ENCODE peak calls at places on chromosome 9, in eight cellular contexts. F is cardiac fibroblast, Z is lower leg skin, B is endothelial cell, D is heart right ventricle, O is ascending aorta, R is mammary epithelial cell, H is fibroblast of the aortic adventitia. P is an unnamed sample.

GRCh38 chr9:72533322-72533721 is 11.9 kb downstream of the TMC1 start:
- DNase-seq in F (no peak), Z (no peak), B (no peak), D (no peak), O (no peak), R (peak), H (peak), P (no peak)

GRCh38 chr9:87016681-87017080 is 69.4 kb upstream of the GAS1 start:
- DNase-seq in F (no peak), Z (no peak), B (no peak), D (no peak), O (no peak), R (no peak), H (peak), P (no peak)

GRCh38 chr9:71710856-71711255 is 57.5 kb downstream of the CEMIP2 start:
- DNase-seq in F (no peak), Z (no peak), B (no peak), D (no peak), O (no peak), R (peak), H (no peak), P (no peak)

GRCh38 chr9:135147473-135147805 is 60.0 kb downstream of the OLFM1 start:
- DNase-seq in F (no peak), Z (no peak), B (no peak), D (no peak), O (no peak), R (no peak), H (no peak), P (no peak)

GRCh38 chr9:110952018-110952864 is 86.0 kb downstream of the LPAR1 start:
- DNase-seq in F (no peak), Z (no peak), B (no peak), D (no peak), O (no peak), R (no peak), H (no peak), P (no peak)

GRCh38 chr9:90449213-90449925 is 193.3 kb downstream of the DIRAS2 start:
- DNase-seq in F (no peak), Z (no peak), B (no peak), D (no peak), O (no peak), R (no peak), H (no peak), P (no peak)

GRCh38 chr9:126715382-126715781 is 89.5 kb upstream of the ZBTB43 start:
- DNase-seq in F (no peak), Z (no peak), B (no peak), D (no peak), O (no peak), R (no peak), H (no peak), P (no peak)

GRCh38 chr9:33445389-33445881 is 2.0 kb downstream of the AQP3 start:
- DNase-seq in F (no peak), Z (no peak), B (no peak), D (no peak), O (no peak), R (no peak), H (no peak), P (peak)

GRCh38 chr9:5524090-5524489 is 13.8 kb downstream of the PDCD1LG2 start:
- DNase-seq in F (no peak), Z (no peak), B (no peak), D (no peak), O (no peak), R (no peak), H (no peak), P (no peak)

GRCh38 chr9:121770415-121771273 is 119.2 kb downstream of the DAB2IP start:
- DNase-seq in F (peak), Z (no peak), B (no peak), D (peak), O (no peak), R (no peak), H (peak), P (no peak)

GRCh38 chr9:27564031-27564430 is 9.2 kb downstream of the C9orf72 start:
- DNase-seq in F (no peak), Z (no peak), B (no peak), D (no peak), O (no peak), R (no peak), H (no peak), P (no peak)

GRCh38 chr9:97425336-97425991 is 13.6 kb downstream of the TDRD7 start:
- DNase-seq in F (no peak), Z (no peak), B (no peak), D (no peak), O (no peak), R (no peak), H (no peak), P (no peak)

GRCh38 chr9:83304686-83305085 is 233.5 kb downstream of the FRMD3 start:
- DNase-seq in F (peak), Z (peak), B (no peak), D (peak), O (peak), R (no peak), H (peak), P (no peak)

GRCh38 chr9:117671468-117671867 is 32.7 kb upstream of the TLR4 start:
- DNase-seq in F (no peak), Z (no peak), B (no peak), D (no peak), O (no peak), R (peak), H (no peak), P (no peak)

GRCh38 chr9:120402741-120403542 is 177.0 kb downstream of the CDK5RAP2 start:
- DNase-seq in F (peak), Z (no peak), B (no peak), D (no peak), O (peak), R (peak), H (peak), P (no peak)
- TF ChIP-seq CTCF in F (no peak), Z (no peak), B (no peak), D (no peak), O (no peak), R (no peak), H (no peak), P (no peak)

DNA sequence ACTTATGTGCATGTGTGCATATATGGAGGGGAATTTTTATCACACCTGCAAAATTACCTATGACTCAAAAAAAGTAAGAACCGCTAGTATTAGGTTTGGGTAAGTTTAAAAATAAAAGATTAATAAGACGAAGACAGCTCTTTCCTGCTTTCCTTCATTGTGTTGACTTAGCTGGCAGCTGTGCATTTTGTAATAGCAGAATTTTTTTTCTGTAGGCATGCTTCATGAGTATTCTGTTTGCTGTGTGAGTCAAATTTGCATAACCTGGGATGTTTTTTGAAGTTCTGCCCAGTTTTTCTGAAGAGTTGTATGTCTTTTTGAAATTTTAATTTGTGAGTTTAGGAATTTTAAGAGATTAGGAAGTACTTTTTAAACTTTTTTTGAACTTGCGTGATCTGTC is 42.5 kb downstream of the HACD4 start:
- DNase-seq in F (peak), Z (no peak), B (no peak), D (no peak), O (no peak), R (no peak), H (peak), P (no peak)
- TF ChIP-seq CTCF in F (no peak), Z (no peak), B (no peak), D (no peak), O (no peak), R (no peak), H (no peak), P (no peak)

GRCh38 chr9:92328225-92328624 is 2.5 kb downstream of the CENPP start:
- DNase-seq in F (peak), Z (no peak), B (no peak), D (no peak), O (no peak), R (peak), H (peak), P (no peak)
- TF ChIP-seq CTCF in F (peak), Z (no peak), B (no peak), D (no peak), O (no peak), R (peak), H (peak), P (no peak)

GRCh38 chr9:120392245-120392644 is 187.7 kb downstream of the CDK5RAP2 start:
- DNase-seq in F (no peak), Z (no peak), B (no peak), D (no peak), O (no peak), R (no peak), H (no peak), P (no peak)

GRCh38 chr9:120395374-120395773 is 184.6 kb downstream of the CDK5RAP2 start:
- DNase-seq in F (no peak), Z (no peak), B (no peak), D (no peak), O (no peak), R (no peak), H (no peak), P (no peak)

GRCh38 chr9:120392711-120393110 is 187.3 kb downstream of the CDK5RAP2 start:
- DNase-seq in F (no peak), Z (peak), B (no peak), D (no peak), O (peak), R (no peak), H (no peak), P (no peak)

GRCh38 chr9:120393386-120394057 is 186.4 kb downstream of the CDK5RAP2 start:
- DNase-seq in F (peak), Z (peak), B (no peak), D (no peak), O (no peak), R (peak), H (no peak), P (no peak)

GRCh38 chr9:120394058-120394669 is 185.8 kb downstream of the CDK5RAP2 start:
- DNase-seq in F (peak), Z (peak), B (no peak), D (no peak), O (no peak), R (peak), H (peak), P (no peak)
- TF ChIP-seq CTCF in F (no peak), Z (no peak), B (no peak), D (no peak), O (no peak), R (no peak), H (no peak), P (no peak)

DNA sequence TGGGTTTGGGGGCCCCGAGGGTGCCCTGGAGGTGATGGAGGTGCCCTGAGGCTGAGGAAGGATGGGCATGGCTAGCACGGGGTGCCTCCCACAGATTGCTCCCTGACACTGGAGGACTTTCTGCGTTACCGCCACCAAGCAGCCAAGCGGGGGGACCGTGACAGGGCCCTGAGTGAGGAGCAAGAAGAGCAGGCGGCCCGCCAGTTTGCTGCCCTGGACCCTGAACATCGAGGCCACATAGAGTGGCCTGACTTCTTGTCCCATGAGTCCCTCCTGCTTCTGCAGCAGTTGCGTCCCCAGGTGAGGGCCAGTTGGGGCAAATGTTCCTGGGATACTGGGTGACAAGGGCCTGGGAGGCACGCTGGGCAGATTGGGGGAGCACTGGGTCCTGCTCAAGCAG is 13.1 kb upstream of the DNAJB5 start:
- DNase-seq in F (no peak), Z (peak), B (no peak), D (no peak), O (no peak), R (no peak), H (no peak), P (no peak)
- TF ChIP-seq CTCF in F (no peak), Z (no peak), B (no peak), D (no peak), O (no peak), R (no peak), H (no peak), P (no peak)

GRCh38 chr9:131095666-131096489 is 453 bp upstream of the AIF1L start:
- DNase-seq in F (peak), Z (no peak), B (peak), D (peak), O (no peak), R (no peak), H (no peak), P (peak)
- TF ChIP-seq CTCF in F (no peak), Z (no peak), B (no peak), D (no peak), O (no peak), R (no peak), H (peak), P (peak)

DNA sequence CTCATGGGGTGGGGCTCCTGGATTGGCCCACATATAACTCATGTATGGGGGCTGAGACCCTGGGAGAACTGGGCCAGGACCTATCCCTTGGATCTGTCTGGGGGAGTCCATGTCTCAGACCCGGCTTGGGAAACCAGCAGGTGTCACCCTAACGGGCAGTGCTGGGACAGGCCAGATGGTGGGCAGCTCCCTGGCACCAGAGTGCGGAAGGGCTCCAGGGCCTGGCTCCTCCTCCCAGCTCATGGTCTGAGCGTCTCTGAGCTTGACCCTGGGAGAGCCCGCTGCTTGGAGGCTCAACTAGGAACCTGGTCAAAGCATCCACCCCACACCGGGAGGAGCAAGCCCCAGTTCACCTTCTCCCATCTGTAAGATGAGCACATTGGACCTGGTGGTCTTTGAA is 15.5 kb upstream of the NCS1 start:
- DNase-seq in F (no peak), Z (no peak), B (no peak), D (no peak), O (peak), R (no peak), H (no peak), P (no peak)
- TF ChIP-seq CTCF in F (no peak), Z (no peak), B (no peak), D (no peak), O (peak), R (peak), H (no peak), P (no peak)

GRCh38 chr9:137175345-137175961 is 3.6 kb upstream of the TMEM210 start:
- DNase-seq in F (no peak), Z (no peak), B (no peak), D (no peak), O (no peak), R (no peak), H (no peak), P (no peak)
- TF ChIP-seq CTCF in F (peak), Z (no peak), B (no peak), D (peak), O (no peak), R (no peak), H (no peak), P (no peak)